ENCODE peak calls at places on chromosome 11, in four cellular contexts. One of them, this sample, is unnamed.

GRCh38 chr11:8807544-8808225 is 103.3 kb upstream of the AKIP1 start:
- DNase-seq in AG09319: peak; percentile 40
- DNase-seq in EL: peak; percentile 90
- DNase-seq in GF-D8: no peak
- DNase-seq in this sample: no peak

GRCh38 chr11:33674035-33674814 is 26.4 kb downstream of the C11orf91 start:
- DNase-seq in EL: peak; percentile 89
- DNase-seq in AG09319: no peak
- DNase-seq in GF-D8: no peak
- DNase-seq in this sample: no peak

GRCh38 chr11:69380451-69380901 is 86.5 kb downstream of the MYEOV start:
- DNase-seq in GF-D8: no peak
- DNase-seq in EL: no peak
- DNase-seq in AG09319: no peak
- DNase-seq in this sample: no peak

GRCh38 chr11:69914286-69915150 is 95.3 kb upstream of the FGF3 start:
- DNase-seq in EL: no peak
- DNase-seq in AG09319: no peak
- DNase-seq in GF-D8: no peak
- DNase-seq in this sample: no peak

GRCh38 chr11:13290221-13290980 is 12.8 kb downstream of the BMAL1 start:
- DNase-seq in GF-D8: no peak
- DNase-seq in EL: no peak
- DNase-seq in AG09319: no peak
- DNase-seq in this sample: no peak

GRCh38 chr11:95068549-95068948 is 1.8 kb downstream of the SRSF8 start:
- DNase-seq in EL: peak; percentile 92
- DNase-seq in GF-D8: no peak
- DNase-seq in AG09319: peak; percentile 83
- DNase-seq in this sample: peak; percentile 96

GRCh38 chr11:28767574-28767973 is 659.4 kb downstream of the METTL15 start:
- DNase-seq in AG09319: no peak
- DNase-seq in EL: peak; percentile 84
- DNase-seq in GF-D8: no peak
- DNase-seq in this sample: peak; percentile 79

GRCh38 chr11:112734207-112734606 is 227.0 kb upstream of the NCAM1 start:
- DNase-seq in GF-D8: no peak
- DNase-seq in EL: peak; percentile 20
- DNase-seq in AG09319: no peak
- DNase-seq in this sample: no peak

GRCh38 chr11:1968454-1968995 is 21.4 kb downstream of the MRPL23 start:
- DNase-seq in AG09319: no peak
- DNase-seq in EL: no peak
- DNase-seq in GF-D8: no peak
- DNase-seq in this sample: no peak

GRCh38 chr11:94194712-94195111 is 66.1 kb downstream of the PANX1 start:
- DNase-seq in EL: no peak
- DNase-seq in AG09319: no peak
- DNase-seq in GF-D8: no peak
- DNase-seq in this sample: no peak

GRCh38 chr11:35324183-35324582 is 95.2 kb downstream of the SLC1A2 start:
- DNase-seq in EL: no peak
- DNase-seq in GF-D8: no peak
- DNase-seq in AG09319: no peak
- DNase-seq in this sample: no peak

GRCh38 chr11:2769779-2770555 is 70.2 kb upstream of the KCNQ1OT1 start:
- DNase-seq in EL: no peak
- DNase-seq in GF-D8: no peak
- DNase-seq in AG09319: no peak
- DNase-seq in this sample: no peak

GRCh38 chr11:131643171-131643570 is 272.8 kb downstream of the NTM start:
- DNase-seq in GF-D8: no peak
- DNase-seq in EL: no peak
- DNase-seq in AG09319: no peak
- DNase-seq in this sample: no peak

GRCh38 chr11:19846654-19847330 is 134.2 kb downstream of the NAV2 start:
- DNase-seq in EL: no peak
- DNase-seq in AG09319: no peak
- DNase-seq in GF-D8: no peak
- DNase-seq in this sample: no peak

GRCh38 chr11:28417601-28418323 is 309.6 kb downstream of the METTL15 start:
- DNase-seq in GF-D8: no peak
- DNase-seq in EL: peak; percentile 8
- DNase-seq in AG09319: no peak
- DNase-seq in this sample: peak; percentile 34

GRCh38 chr11:94400839-94401772 is at the start of gene GPR83:
- DNase-seq in AG09319: no peak
- DNase-seq in EL: peak; percentile 24
- DNase-seq in GF-D8: no peak
- DNase-seq in this sample: peak; percentile 22

GRCh38 chr11:116964269-116964668 is 126.8 kb upstream of the APOA1 start:
- DNase-seq in GF-D8: no peak
- DNase-seq in AG09319: no peak
- DNase-seq in EL: no peak
- DNase-seq in this sample: no peak

GRCh38 chr11:12103411-12104225 is 6.8 kb upstream of the MICAL2 start:
- DNase-seq in EL: no peak
- DNase-seq in GF-D8: no peak
- DNase-seq in AG09319: no peak
- DNase-seq in this sample: no peak

GRCh38 chr11:118152552-118153471 is at the start of gene SCN4B:
- DNase-seq in EL: peak; percentile 54
- DNase-seq in GF-D8: no peak
- DNase-seq in AG09319: no peak
- DNase-seq in this sample: peak; percentile 55

GRCh38 chr11:47229161-47229560 is 14.4 kb downstream of the DDB2 start:
- DNase-seq in EL: no peak
- DNase-seq in AG09319: no peak
- DNase-seq in GF-D8: no peak
- DNase-seq in this sample: no peak

GRCh38 chr11:32772731-32773130 is 21.7 kb downstream of the CCDC73 start:
- DNase-seq in GF-D8: no peak
- DNase-seq in AG09319: no peak
- DNase-seq in EL: no peak
- DNase-seq in this sample: no peak

GRCh38 chr11:110196884-110197420 is 99.5 kb downstream of the RDX start:
- DNase-seq in EL: no peak
- DNase-seq in AG09319: no peak
- DNase-seq in GF-D8: no peak
- DNase-seq in this sample: no peak